ENCODE peak calls at places on chromosomes 11 and 22, in six cellular contexts. Y is GM20000, C is stomach, Q is HFFc6, G is GM12865, J is Peyer's patch. F is an unnamed sample.

GRCh38 chr11:106400949-106401545 is 323.6 kb downstream of the AASDHPPT start:
- DNase-seq in Q (no peak), C (no peak), G (no peak), Y (no peak), J (no peak), F (no peak)

GRCh38 chr11:43920598-43921419 is 21.6 kb upstream of the C11orf96 start:
- DNase-seq in Y (no peak), C (peak), G (no peak), J (no peak), Q (peak), F (peak)

GRCh38 chr11:75691804-75692203 is 23.0 kb upstream of the MAP6 start:
- DNase-seq in G (no peak), Q (no peak), C (no peak), J (no peak), Y (no peak), F (no peak)

GRCh38 chr11:65150513-65151271 is 16.4 kb upstream of the SYVN1 start:
- DNase-seq in Q (peak), G (peak), Y (peak), C (peak), J (peak), F (peak)

GRCh38 chr22:44313385-44314006 is 745 bp upstream of the SHISAL1 start:
- DNase-seq in C (no peak), J (no peak), G (no peak), Q (no peak), Y (no peak), F (no peak)

GRCh38 chr11:86687083-86687799 is 14.8 kb upstream of the ME3 start:
- DNase-seq in Y (no peak), C (no peak), J (no peak), G (no peak), Q (no peak), F (no peak)

GRCh38 chr11:72328366-72329224 is 84.6 kb upstream of the PHOX2A start:
- DNase-seq in J (no peak), C (no peak), G (no peak), Y (no peak), Q (no peak), F (no peak)

GRCh38 chr11:26558191-26558590 is 13.9 kb downstream of the MUC15 start:
- DNase-seq in C (no peak), Y (no peak), G (no peak), J (no peak), Q (no peak), F (no peak)

DNA sequence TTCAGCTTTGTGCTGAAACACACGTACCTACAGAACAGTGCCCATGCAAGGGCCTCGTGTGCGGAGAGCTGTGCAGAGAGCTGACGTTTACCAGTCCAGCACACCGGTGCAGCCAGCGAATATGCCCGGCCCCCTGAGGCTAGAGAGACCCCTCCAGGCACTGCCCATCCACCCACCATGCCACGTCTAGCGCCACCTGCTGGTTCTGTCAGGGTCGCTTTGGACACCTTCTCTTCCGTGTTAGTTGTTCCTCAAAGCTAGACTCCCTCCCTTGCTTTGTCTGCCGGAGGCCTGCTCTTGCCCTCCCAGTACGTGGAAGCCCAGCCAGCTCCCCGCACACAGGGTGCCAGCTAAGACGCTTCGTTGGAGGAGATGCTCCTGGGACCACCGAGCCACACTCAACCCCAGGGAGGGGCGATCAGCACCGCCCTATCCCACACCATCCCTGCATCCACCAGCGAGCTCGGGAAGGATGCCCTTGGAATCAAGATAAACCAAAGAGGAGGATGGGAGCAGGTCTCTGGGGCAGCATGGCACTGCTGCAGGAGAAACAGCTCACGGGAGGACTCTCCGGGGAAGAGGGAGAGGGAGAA is 43.4 kb downstream of the CPT1A start:
- DNase-seq in Q (no peak), C (no peak), J (peak), G (peak), Y (no peak), F (no peak)
- TF ChIP-seq CTCF in Q (peak), C (peak), J (peak), G (peak), Y (peak), F (peak)

DNA sequence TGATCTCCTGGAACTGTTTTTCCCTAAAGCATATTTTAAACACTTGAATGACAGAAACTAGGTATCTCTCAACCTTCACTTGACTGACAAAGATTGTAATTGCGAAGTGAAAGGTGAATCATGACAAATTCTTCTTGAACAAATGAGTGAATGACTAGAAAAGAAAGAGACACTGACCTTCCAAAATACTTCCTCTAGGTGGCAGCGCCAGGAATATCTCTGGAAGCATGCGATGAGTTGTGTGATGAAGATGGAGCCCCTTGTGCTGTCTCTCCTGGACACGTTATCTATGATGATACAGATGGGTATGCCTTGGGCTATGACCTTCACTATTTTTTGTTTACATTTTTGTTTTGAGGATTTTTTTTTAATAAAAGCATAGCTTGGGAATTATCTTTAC is 7.0 kb upstream of the CASP12 start:
- DNase-seq in C (no peak), J (no peak), Q (no peak), G (no peak), Y (no peak), F (no peak)
- TF ChIP-seq CTCF in C (no peak), J (no peak), Q (peak), G (no peak), Y (no peak), F (no peak)

GRCh38 chr22:24437820-24438328 is 10.5 kb downstream of the ADORA2A start:
- DNase-seq in G (peak), Q (peak), Y (peak), C (no peak), J (peak), F (no peak)
- TF ChIP-seq CTCF in G (peak), Q (peak), Y (peak), C (no peak), J (no peak), F (peak)

GRCh38 chr11:38824573-38824972 is 2226.5 kb upstream of the RAG2 start:
- DNase-seq in C (no peak), G (peak), J (no peak), Q (no peak), Y (no peak), F (no peak)
- TF ChIP-seq CTCF in C (no peak), G (no peak), J (no peak), Q (peak), Y (no peak), F (no peak)